ENCODE peak calls at places on chromosomes 2 and 18, in six cellular contexts. C is GM23248, G is left lung, Y is T-helper 2 cell, T is fibroblast of villous mesenchyme, O is neural crest cell. M is an unnamed sample.

GRCh38 chr2:176643711-176644110 is 374.5 kb downstream of the MTX2 start:
- DNase-seq in C (no peak), G (no peak), Y (no peak), T (no peak), O (no peak), M (peak; percentile 49)

GRCh38 chr2:47274054-47274779 is 119.1 kb upstream of the STPG4 start:
- DNase-seq in C (peak; percentile 68), G (no peak), Y (no peak), T (peak; percentile 66), O (no peak), M (peak; percentile 59)

GRCh38 chr18:13051950-13052349 is 60.8 kb downstream of the CEP192 start:
- DNase-seq in C (no peak), G (no peak), Y (no peak), T (no peak), O (no peak), M (no peak)

GRCh38 chr2:222249444-222249843 is 49.4 kb downstream of the PAX3 start:
- DNase-seq in C (no peak), G (no peak), Y (no peak), T (no peak), O (no peak), M (no peak)

GRCh38 chr18:30139631-30140287 is 902.8 kb downstream of the DSC3 start:
- DNase-seq in C (no peak), G (no peak), Y (no peak), T (no peak), O (no peak), M (no peak)

GRCh38 chr2:202908186-202908585 is 3.3 kb downstream of the WDR12 start:
- DNase-seq in C (no peak), G (no peak), Y (no peak), T (no peak), O (no peak), M (no peak)

GRCh38 chr2:26636935-26637334 is 4.2 kb downstream of the CIB4 start:
- DNase-seq in C (no peak), G (no peak), Y (no peak), T (no peak), O (no peak), M (no peak)

GRCh38 chr2:191029280-191029908 is 15.4 kb upstream of the STAT1 start:
- DNase-seq in C (no peak), G (no peak), Y (no peak), T (no peak), O (no peak), M (no peak)

GRCh38 chr2:235263205-235264120 is 230.4 kb upstream of the AGAP1 start:
- DNase-seq in C (peak; percentile 99), G (no peak), Y (no peak), T (peak; percentile 93), O (peak; percentile 62), M (peak; percentile 97)

GRCh38 chr2:105515581-105516415 is 116.9 kb upstream of the FHL2 start:
- DNase-seq in C (no peak), G (no peak), Y (no peak), T (no peak), O (no peak), M (no peak)

GRCh38 chr2:36441816-36442215 is 86.2 kb downstream of the CRIM1 start:
- DNase-seq in C (peak; percentile 83), G (no peak), Y (no peak), T (peak; percentile 64), O (no peak), M (no peak)

GRCh38 chr2:219465659-219466561 is 31.3 kb downstream of the SPEG start:
- DNase-seq in C (no peak), G (peak; percentile 70), Y (no peak), T (no peak), O (no peak), M (no peak)

M was measured in iris pigment epithelial cell.